ENCODE peak calls at places on chromosomes 11 and 22, in five cellular contexts. Y, Q, I, R and O are unnamed samples.

GRCh38 chr11:61718046-61718531 is 34.3 kb upstream of the MYRF start:
- DNase-seq in Y (no peak), Q (no peak), I (no peak), R (no peak), O (no peak)

GRCh38 chr11:67998150-67999045 is 5.5 kb downstream of the UNC93B1 start:
- DNase-seq in Y (no peak), Q (no peak), I (no peak), R (no peak), O (no peak)

GRCh38 chr22:48495751-48496080 is 1332.0 kb downstream of the BRD1 start:
- DNase-seq in Y (no peak), Q (no peak), I (no peak), R (no peak), O (no peak)

GRCh38 chr11:134561348-134561720 is 149.3 kb upstream of the B3GAT1 start:
- DNase-seq in Y (no peak), Q (no peak), I (no peak), R (no peak), O (no peak)

GRCh38 chr22:48490513-48491411 is 1336.9 kb downstream of the BRD1 start:
- DNase-seq in Y (no peak), Q (no peak), I (no peak), R (peak), O (no peak)

GRCh38 chr11:44559207-44559943 is 6.1 kb upstream of the CD82 start:
- DNase-seq in Y (no peak), Q (no peak), I (peak), R (no peak), O (peak)

GRCh38 chr22:39725351-39726035 is 154.9 kb downstream of the CACNA1I start:
- DNase-seq in Y (no peak), Q (no peak), I (no peak), R (no peak), O (no peak)

GRCh38 chr11:96315476-96315875 is 27.5 kb downstream of the MAML2 start:
- DNase-seq in Y (no peak), Q (no peak), I (no peak), R (no peak), O (no peak)

GRCh38 chr11:79076526-79077115 is 364.2 kb downstream of the TENM4 start:
- DNase-seq in Y (no peak), Q (no peak), I (peak), R (no peak), O (peak)

GRCh38 chr11:116857316-116857715 is 19.9 kb upstream of the APOA1 start:
- DNase-seq in Y (no peak), Q (no peak), I (no peak), R (no peak), O (no peak)

GRCh38 chr11:35617687-35618496 is at the start of gene FJX1:
- DNase-seq in Y (peak), Q (peak), I (peak), R (peak), O (peak)

GRCh38 chr11:125494033-125494364 is 2.1 kb downstream of the FEZ1 start:
- DNase-seq in Y (no peak), Q (no peak), I (no peak), R (no peak), O (no peak)

GRCh38 chr11:125496465-125496817 is 376 bp upstream of the FEZ1 start:
- DNase-seq in Y (no peak), Q (no peak), I (no peak), R (no peak), O (no peak)

GRCh38 chr11:125498521-125498920 is 2.5 kb upstream of the FEZ1 start:
- DNase-seq in Y (no peak), Q (no peak), I (no peak), R (no peak), O (no peak)

GRCh38 chr11:125494601-125494986 is 1.5 kb downstream of the FEZ1 start:
- DNase-seq in Y (no peak), Q (no peak), I (no peak), R (no peak), O (no peak)

DNA sequence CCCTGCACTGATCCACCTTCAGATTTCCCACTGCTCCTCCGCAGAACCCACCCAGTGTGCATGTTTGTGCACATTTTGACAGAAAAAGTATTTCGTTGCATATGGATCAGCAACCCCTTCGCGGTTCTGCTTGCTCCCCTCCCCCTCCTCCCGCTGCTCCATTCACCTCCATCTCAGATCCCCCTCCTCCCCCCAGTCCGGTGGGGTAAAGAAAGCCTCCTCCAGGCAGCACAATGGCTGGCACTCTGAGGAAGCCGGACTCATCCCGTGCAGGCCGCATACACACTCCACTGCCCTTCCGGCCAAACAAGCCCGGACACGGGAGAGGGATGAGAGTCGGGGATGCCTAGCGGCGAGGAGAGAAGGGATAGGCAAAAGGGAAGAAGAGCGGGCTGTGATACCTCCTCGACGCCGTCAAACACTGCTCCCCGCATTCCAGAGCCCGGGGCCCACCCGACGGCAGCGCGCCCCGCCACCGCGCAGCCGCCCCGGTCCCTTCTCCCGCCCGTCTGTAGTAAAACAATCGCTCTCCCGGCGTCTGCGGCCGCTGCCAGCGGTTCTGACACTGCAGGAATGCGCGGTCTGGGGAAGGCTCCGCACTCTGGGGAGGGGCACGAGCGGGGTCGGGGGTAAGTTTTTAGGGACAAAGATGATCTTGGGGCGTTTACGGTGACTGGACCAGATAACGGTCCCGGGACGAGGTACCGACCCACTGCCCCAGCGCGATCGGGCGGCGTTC is 909 bp downstream of the FEZ1 start:
- DNase-seq in Y (no peak), Q (no peak), I (peak), R (peak), O (peak)
- TF ChIP-seq CTCF in Y (no peak), Q (no peak), I (no peak), R (no peak), O (no peak)

DNA sequence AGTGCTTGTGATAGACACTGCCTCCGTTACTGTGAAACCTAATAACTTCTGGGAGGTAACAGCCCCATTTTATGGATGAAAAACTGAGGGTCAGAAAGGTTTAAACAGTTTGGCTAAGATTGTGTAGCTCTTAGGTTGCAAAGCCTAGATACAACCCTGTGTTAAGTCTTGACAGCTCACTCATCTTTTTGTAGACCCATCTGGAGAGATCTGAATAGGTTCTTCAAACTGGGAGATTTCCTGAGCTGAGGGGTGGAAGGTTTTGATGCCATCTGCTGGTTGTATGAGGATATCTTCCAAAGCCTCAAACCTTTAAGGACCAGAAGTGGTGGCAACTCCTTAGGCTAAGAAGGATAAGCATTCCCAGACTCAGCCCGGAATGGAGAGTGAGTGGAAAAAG is 8.3 kb downstream of the YPEL4 start:
- DNase-seq in Y (no peak), Q (no peak), I (no peak), R (no peak), O (no peak)
- TF ChIP-seq CTCF in Y (peak), Q (peak), I (peak), R (peak), O (peak)

DNA sequence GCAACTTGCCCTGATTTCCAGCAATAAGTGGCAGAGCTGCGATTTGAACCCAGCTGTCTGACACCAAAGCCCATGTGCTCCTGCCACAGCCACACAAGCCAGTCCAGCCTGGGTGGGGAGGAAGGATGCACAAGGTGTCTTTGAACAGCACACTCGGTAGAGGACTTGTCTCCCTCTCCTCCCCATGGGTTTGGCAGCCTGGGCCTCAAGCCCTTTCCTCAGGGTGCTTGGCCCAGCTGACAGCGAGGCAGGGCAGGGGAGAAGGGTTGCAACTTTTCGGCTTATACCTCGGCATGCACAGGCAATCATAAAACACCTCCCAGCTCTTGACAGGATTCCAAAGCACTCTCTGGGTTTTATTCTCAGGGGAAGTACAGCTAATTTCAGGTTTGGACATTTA is 19.3 kb downstream of the ASPHD2 start:
- DNase-seq in Y (no peak), Q (no peak), I (no peak), R (no peak), O (no peak)
- TF ChIP-seq CTCF in Y (no peak), Q (no peak), I (no peak), R (no peak), O (no peak)

DNA sequence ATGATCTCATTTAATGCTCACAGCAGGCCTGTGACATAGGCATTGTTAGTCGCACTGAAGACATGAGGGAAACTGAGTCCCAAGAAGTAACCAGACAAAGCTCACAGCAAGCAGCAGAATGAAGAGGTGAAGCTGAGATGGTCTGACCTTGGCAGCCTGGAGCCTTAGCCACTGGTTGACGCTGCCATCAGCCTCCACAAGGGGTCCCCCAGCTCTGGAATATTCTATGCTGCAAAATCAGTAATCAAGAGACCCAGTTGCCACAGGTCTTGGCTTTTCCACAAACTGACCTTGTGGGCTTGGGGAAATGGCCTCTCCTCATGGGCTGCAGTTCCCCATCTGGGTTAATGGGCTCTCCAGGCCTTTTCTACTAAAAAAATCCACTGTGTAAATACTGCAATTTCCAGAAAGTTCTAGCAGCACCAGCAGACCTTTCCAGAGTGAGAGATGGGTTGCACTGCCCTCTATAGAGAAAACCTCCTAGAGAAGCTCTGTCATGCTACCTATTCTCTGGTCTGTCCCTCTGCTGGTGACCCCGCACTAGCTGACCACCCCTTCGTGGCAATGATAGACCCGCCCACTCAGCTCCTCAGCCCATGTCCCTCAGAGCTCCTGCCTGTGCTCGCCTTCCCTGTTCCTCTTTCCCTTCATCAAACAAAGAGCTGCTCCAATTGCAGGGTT is 22.6 kb upstream of the ISX start:
- DNase-seq in Y (no peak), Q (no peak), I (no peak), R (no peak), O (no peak)
- TF ChIP-seq CTCF in Y (no peak), Q (no peak), I (no peak), R (no peak), O (peak)

GRCh38 chr11:40129276-40129675 is 1330.2 kb downstream of the LRRC4C start:
- DNase-seq in Y (no peak), Q (no peak), I (no peak), R (no peak), O (no peak)

GRCh38 chr11:40130427-40130826 is 1329.0 kb downstream of the LRRC4C start:
- DNase-seq in Y (no peak), Q (no peak), I (no peak), R (no peak), O (no peak)

DNA sequence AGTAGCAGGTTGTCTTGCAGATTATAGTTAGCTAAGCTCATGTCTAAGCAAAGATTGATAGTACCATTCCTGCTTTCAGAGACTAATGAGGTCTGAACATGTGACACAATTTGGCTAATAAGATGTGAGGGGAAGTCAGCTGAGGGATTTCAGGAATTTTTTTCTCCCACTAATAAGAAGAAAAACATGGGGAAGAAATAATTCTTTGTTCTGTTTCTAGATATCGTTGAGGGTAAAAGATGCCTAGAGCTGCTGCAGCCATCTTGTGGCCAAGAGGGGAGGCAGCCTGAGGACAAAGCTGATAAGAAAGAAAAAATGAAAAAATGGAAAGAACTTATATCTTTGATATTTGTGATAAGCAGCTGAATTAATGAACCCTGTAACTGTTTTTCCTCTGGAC is 1334.4 kb downstream of the LRRC4C start:
- DNase-seq in Y (no peak), Q (no peak), I (no peak), R (no peak), O (no peak)
- TF ChIP-seq CTCF in Y (no peak), Q (peak), I (peak), R (no peak), O (no peak)